ENCODE peak calls at places on chromosomes 5 and 9, in four cellular contexts. V is heart left ventricle; I is CD8-positive, alpha-beta T cell; R is sigmoid colon. M is an unnamed sample.
A peak's percentile ranks its signal among the peaks of the same experiment; 100 is the strongest.

GRCh38 chr9:4147476-4148214 is 152.2 kb downstream of the GLIS3 start:
- DNase-seq in V (no peak), I (no peak), R (no peak), M (no peak)

GRCh38 chr5:176162206-176162605 is 76.0 kb upstream of the SIMC1 start:
- DNase-seq in V (no peak), I (no peak), R (no peak), M (no peak)

GRCh38 chr5:149878371-149878770 is 66.2 kb downstream of the PDE6A start:
- DNase-seq in V (no peak), I (no peak), R (no peak), M (no peak)

GRCh38 chr5:25405850-25406249 is 761.1 kb upstream of the CDH10 start:
- DNase-seq in V (no peak), I (no peak), R (no peak), M (no peak)

GRCh38 chr9:19788152-19788551 is 685 bp downstream of the SLC24A2 start:
- DNase-seq in V (no peak), I (no peak), R (no peak), M (no peak)

GRCh38 chr5:149938791-149939358 is 5.7 kb downstream of the PDE6A start:
- DNase-seq in V (no peak), I (no peak), R (no peak), M (no peak)

GRCh38 chr5:127875235-127876021 is 172.2 kb downstream of the CCDC192 start:
- DNase-seq in V (peak; percentile 41), I (no peak), R (no peak), M (no peak)

GRCh38 chr5:17436766-17437221 is 61.2 kb upstream of the TAF11L2 start:
- DNase-seq in V (no peak), I (no peak), R (no peak), M (no peak)

GRCh38 chr5:166499452-166500240 is 1791.8 kb upstream of the WWC1 start:
- DNase-seq in V (no peak), I (no peak), R (no peak), M (no peak)

GRCh38 chr9:122228191-122228905 is 409 bp downstream of the LHX6 start:
- DNase-seq in V (no peak), I (no peak), R (no peak), M (no peak)
- TF ChIP-seq CTCF in V (no peak), I (no peak), R (no peak), M (no peak)

GRCh38 chr5:117461403-117461802 is 886.8 kb upstream of the SEMA6A start:
- DNase-seq in V (no peak), I (no peak), R (no peak), M (no peak)

GRCh38 chr5:117454716-117455212 is 880.1 kb upstream of the SEMA6A start:
- DNase-seq in V (peak; percentile 23), I (peak; percentile 19), R (no peak), M (no peak)

GRCh38 chr5:117455236-117456233 is 880.9 kb upstream of the SEMA6A start:
- DNase-seq in V (no peak), I (no peak), R (no peak), M (no peak)
- TF ChIP-seq CTCF in V (no peak), I (no peak), R (no peak), M (no peak)

GRCh38 chr9:93992830-93993229 is 37.7 kb upstream of the BARX1 start:
- DNase-seq in V (no peak), I (no peak), R (no peak), M (no peak)

GRCh38 chr9:94002316-94003140 is 47.4 kb upstream of the BARX1 start:
- DNase-seq in V (no peak), I (no peak), R (no peak), M (no peak)

GRCh38 chr9:93994132-93994531 is 39.0 kb upstream of the BARX1 start:
- DNase-seq in V (no peak), I (no peak), R (no peak), M (no peak)

GRCh38 chr9:93996367-93996766 is 41.2 kb upstream of the BARX1 start:
- DNase-seq in V (no peak), I (no peak), R (no peak), M (no peak)

DNA sequence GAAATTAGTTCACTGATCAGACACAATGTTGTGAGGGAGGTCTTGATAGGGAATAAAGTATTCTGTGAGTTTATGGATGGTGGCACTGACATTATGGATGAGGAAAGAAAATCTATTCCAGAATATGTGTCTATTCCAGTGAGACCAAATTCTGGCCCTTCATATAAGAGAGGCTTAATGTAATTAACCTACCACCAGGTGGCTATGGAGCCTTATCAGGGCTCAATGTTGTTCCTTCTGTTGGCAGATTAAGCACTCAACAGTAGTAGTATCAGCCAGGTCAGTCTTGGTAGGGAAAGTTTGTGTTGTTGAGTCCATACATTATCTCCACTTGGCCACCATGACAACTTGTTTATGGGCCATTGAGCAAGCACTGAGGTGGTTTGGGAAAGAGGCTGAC is 41.7 kb upstream of the BARX1 start:
- DNase-seq in V (no peak), I (no peak), R (no peak), M (no peak)
- TF ChIP-seq CTCF in V (no peak), I (no peak), R (no peak), M (no peak)

GRCh38 chr5:50667653-50668403 is 1.4 kb downstream of the PARP8 start:
- DNase-seq in V (peak; percentile 74), I (peak; percentile 89), R (peak; percentile 79), M (peak; percentile 62)
- TF ChIP-seq CTCF in V (no peak), I (no peak), R (no peak), M (no peak)

GRCh38 chr5:51380603-51381207 is 2.5 kb upstream of the ISL1 start:
- DNase-seq in V (no peak), I (no peak), R (no peak), M (peak; percentile 24)
- TF ChIP-seq CTCF in V (no peak), I (no peak), R (no peak), M (peak; percentile 23)

DNA sequence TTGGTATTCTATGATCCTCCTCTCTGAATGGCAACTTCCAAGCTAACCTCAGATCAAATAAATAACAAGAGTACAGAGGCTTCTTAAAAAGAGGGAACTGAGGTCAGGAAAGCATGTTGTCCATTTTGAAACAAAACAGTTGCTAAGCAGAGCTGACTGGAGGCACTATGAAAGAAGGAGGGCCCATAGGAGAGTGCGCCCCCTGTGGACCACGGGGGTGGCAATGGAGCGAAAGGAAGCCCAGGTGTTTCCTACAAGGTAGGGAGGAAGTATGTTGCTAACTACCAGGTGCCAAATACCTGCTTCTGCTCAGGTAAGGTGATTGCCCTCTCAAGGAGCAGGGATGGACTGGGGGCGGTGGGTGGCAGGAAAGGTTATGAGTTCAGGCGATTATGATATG is 101.8 kb upstream of the MAST4 start:
- DNase-seq in V (no peak), I (no peak), R (no peak), M (no peak)
- TF ChIP-seq CTCF in V (no peak), I (no peak), R (no peak), M (no peak)

GRCh38 chr5:14809369-14810144 is 62.0 kb downstream of the ANKH start:
- DNase-seq in V (peak; percentile 57), I (peak; percentile 77), R (peak; percentile 73), M (peak; percentile 27)
- TF ChIP-seq CTCF in V (no peak), I (no peak), R (no peak), M (no peak)

GRCh38 chr5:157324237-157324636 is 58.3 kb downstream of the CYFIP2 start:
- DNase-seq in V (no peak), I (no peak), R (no peak), M (no peak)
- TF ChIP-seq CTCF in V (no peak), I (no peak), R (no peak), M (no peak)

GRCh38 chr9:127629468-127630081 is 17.5 kb downstream of the STXBP1 start:
- DNase-seq in V (no peak), I (no peak), R (no peak), M (no peak)
- TF ChIP-seq CTCF in V (no peak), I (no peak), R (no peak), M (no peak)

M was measured in omental fat pad.